ENCODE peak calls at places on chromosomes 5 and 9, in eight cellular contexts. W, L, S, U, V, O, Q and R are unnamed samples.

GRCh38 chr5:142309747-142310318 is 15.0 kb downstream of the SPRY4 start:
- DNase-seq in L (no peak), O (no peak), Q (no peak), S (no peak), W (no peak), V (no peak), U (no peak), R (no peak)

GRCh38 chr9:122897969-122898368 is 7.2 kb downstream of the RC3H2 start:
- DNase-seq in L (no peak), V (no peak), Q (no peak), U (no peak), W (no peak), S (no peak), O (no peak), R (no peak)

GRCh38 chr9:124551472-124552339 is 44.5 kb upstream of the NR5A1 start:
- DNase-seq in Q (no peak), V (peak), O (no peak), L (peak), U (peak), S (peak), W (peak), R (peak)

GRCh38 chr9:6272229-6272597 is 56.0 kb upstream of the TPD52L3 start:
- DNase-seq in W (no peak), L (no peak), S (no peak), V (no peak), U (no peak), Q (no peak), O (no peak), R (no peak)

GRCh38 chr5:83564069-83564749 is 92.7 kb downstream of the VCAN start:
- DNase-seq in U (peak), Q (no peak), W (no peak), V (peak), S (peak), L (no peak), O (no peak), R (no peak)

GRCh38 chr9:112831281-112831851 is 59.3 kb downstream of the SLC46A2 start:
- DNase-seq in O (no peak), Q (no peak), U (no peak), V (no peak), W (peak), L (no peak), S (peak), R (no peak)

GRCh38 chr5:89534331-89534730 is 651.3 kb upstream of the MEF2C start:
- DNase-seq in L (no peak), O (no peak), U (no peak), S (no peak), Q (no peak), W (no peak), V (no peak), R (no peak)

GRCh38 chr9:92590386-92590785 is 54.6 kb upstream of the ECM2 start:
- DNase-seq in V (no peak), O (no peak), W (no peak), U (no peak), S (no peak), Q (no peak), L (no peak), R (no peak)

GRCh38 chr5:156819967-156820581 is 30.0 kb upstream of the PPP1R2B start:
- DNase-seq in Q (no peak), U (no peak), W (no peak), L (no peak), O (no peak), S (no peak), V (no peak), R (no peak)

GRCh38 chr5:95836544-95836943 is 14.0 kb upstream of the GLRX start:
- DNase-seq in L (no peak), O (no peak), S (no peak), Q (no peak), V (no peak), U (peak), W (no peak), R (no peak)

GRCh38 chr9:35561468-35562261 is 43.4 kb upstream of the TESK1 start:
- DNase-seq in L (no peak), O (no peak), Q (no peak), S (no peak), U (no peak), W (no peak), V (no peak), R (no peak)

GRCh38 chr5:73459366-73459765 is 10.8 kb upstream of the FOXD1 start:
- DNase-seq in O (no peak), W (no peak), S (no peak), L (no peak), U (no peak), V (no peak), Q (no peak), R (no peak)

GRCh38 chr5:124456244-124456643 is 290.2 kb downstream of the ZNF608 start:
- DNase-seq in L (no peak), U (no peak), V (no peak), S (no peak), Q (no peak), W (no peak), O (no peak), R (no peak)

GRCh38 chr9:131732636-131733340 is 7.1 kb downstream of the RAPGEF1 start:
- DNase-seq in Q (no peak), V (no peak), U (peak), W (no peak), L (no peak), O (no peak), S (no peak), R (no peak)

GRCh38 chr9:36900856-36901220 is 133.2 kb downstream of the PAX5 start:
- DNase-seq in S (no peak), W (no peak), U (no peak), O (no peak), Q (no peak), L (no peak), V (no peak), R (no peak)

GRCh38 chr9:97413462-97413861 is 1.6 kb downstream of the TDRD7 start:
- DNase-seq in S (peak), O (no peak), U (no peak), Q (no peak), W (no peak), V (no peak), L (no peak), R (no peak)

GRCh38 chr5:174735498-174736350 is 11.3 kb downstream of the MSX2 start:
- DNase-seq in Q (no peak), W (peak), S (peak), V (peak), U (no peak), O (no peak), L (peak), R (peak)

GRCh38 chr5:138820695-138821094 is 54.4 kb downstream of the LRRTM2 start:
- DNase-seq in S (no peak), L (no peak), W (no peak), O (no peak), Q (no peak), U (no peak), V (no peak), R (no peak)

GRCh38 chr9:121289554-121290370 is 21.8 kb downstream of the GSN start:
- DNase-seq in Q (no peak), V (no peak), W (no peak), S (no peak), U (no peak), O (no peak), L (no peak), R (no peak)

GRCh38 chr5:72328172-72328571 is 8.0 kb downstream of the PTCD2 start:
- DNase-seq in O (no peak), U (no peak), V (no peak), W (no peak), L (no peak), S (peak), Q (no peak), R (no peak)

GRCh38 chr5:78698218-78698751 is 49.7 kb upstream of the LHFPL2 start:
- DNase-seq in L (no peak), W (no peak), V (no peak), S (no peak), O (no peak), Q (no peak), U (no peak), R (no peak)